ENCODE peak calls at places on chromosome 22, in five cellular contexts. K, G, R, W and Z are unnamed samples.

GRCh38 chr22:45948081-45948648 is 28.8 kb downstream of the WNT7B start:
- DNase-seq in K (no peak), G (no peak), R (no peak), W (no peak), Z (no peak)

GRCh38 chr22:25404556-25404922 is 159.9 kb upstream of the GRK3 start:
- DNase-seq in W (peak), G (no peak), R (peak), K (peak), Z (no peak)

GRCh38 chr22:27507066-27507715 is 294.4 kb downstream of the MN1 start:
- DNase-seq in K (no peak), G (peak), W (no peak), R (no peak), Z (peak)

GRCh38 chr22:48900327-48900597 is 927.4 kb downstream of the BRD1 start:
- DNase-seq in K (no peak), W (no peak), G (no peak), R (no peak), Z (no peak)

GRCh38 chr22:17953147-17953546 is 71.2 kb downstream of the MICAL3 start:
- DNase-seq in W (no peak), G (no peak), K (no peak), R (no peak), Z (no peak)

GRCh38 chr22:42697542-42698013 is 23.1 kb downstream of the A4GALT start:
- DNase-seq in G (peak), K (no peak), W (peak), R (peak), Z (peak)

GRCh38 chr22:49155039-49155808 is 672.4 kb downstream of the BRD1 start:
- DNase-seq in G (no peak), K (no peak), W (no peak), R (no peak), Z (no peak)

GRCh38 chr22:49156662-49157285 is 670.9 kb downstream of the BRD1 start:
- DNase-seq in K (no peak), W (peak), R (no peak), G (no peak), Z (no peak)

GRCh38 chr22:50015451-50016307 is 3.1 kb upstream of the IL17REL start:
- DNase-seq in G (no peak), W (peak), K (no peak), R (no peak), Z (no peak)

GRCh38 chr22:47605441-47605840 is 843.0 kb downstream of the TBC1D22A start:
- DNase-seq in R (no peak), K (no peak), G (no peak), W (no peak), Z (no peak)

GRCh38 chr22:46968848-46969247 is 206.4 kb downstream of the TBC1D22A start:
- DNase-seq in W (no peak), R (no peak), G (no peak), K (no peak), Z (no peak)

GRCh38 chr22:16960220-16960883 is 47.7 kb downstream of the GAB4 start:
- DNase-seq in W (no peak), K (no peak), G (no peak), R (no peak), Z (no peak)

GRCh38 chr22:44179196-44179988 is 1.3 kb upstream of the PARVG start:
- DNase-seq in G (no peak), R (no peak), K (no peak), W (no peak), Z (no peak)

GRCh38 chr22:38835888-38836301 is 7.9 kb downstream of the NPTXR start:
- DNase-seq in K (peak), W (no peak), R (no peak), G (peak), Z (peak)

GRCh38 chr22:26740253-26740652 is 82.9 kb downstream of the MIAT start:
- DNase-seq in R (no peak), G (no peak), K (peak), W (no peak), Z (no peak)

GRCh38 chr22:21051836-21052400 is 6.2 kb downstream of the LRRC74B start:
- DNase-seq in R (no peak), W (no peak), G (no peak), K (peak), Z (no peak)

GRCh38 chr22:40826984-40827741 is 8.0 kb upstream of the SLC25A17 start:
- DNase-seq in R (no peak), G (no peak), K (peak), W (no peak), Z (no peak)

GRCh38 chr22:46974077-46974476 is 211.6 kb downstream of the TBC1D22A start:
- DNase-seq in R (no peak), G (no peak), K (no peak), W (no peak), Z (no peak)

GRCh38 chr22:41241133-41241676 is 474 bp upstream of the CHADL start:
- DNase-seq in R (no peak), W (no peak), K (no peak), G (no peak), Z (no peak)

GRCh38 chr22:46102752-46103151 is 47.6 kb upstream of the PPARA start:
- DNase-seq in G (no peak), W (no peak), K (no peak), R (no peak), Z (no peak)

GRCh38 chr22:19635644-19636043 is 78.7 kb upstream of the SEPTIN5 start:
- DNase-seq in G (no peak), W (no peak), R (no peak), K (no peak), Z (no peak)

GRCh38 chr22:48882636-48883200 is 945.0 kb downstream of the BRD1 start:
- DNase-seq in R (no peak), G (no peak), K (no peak), W (no peak), Z (no peak)

GRCh38 chr22:44500623-44501022 is 2.6 kb upstream of the RTL6 start:
- DNase-seq in K (no peak), W (no peak), G (no peak), R (no peak), Z (no peak)

GRCh38 chr22:40995821-40996220 is 44.6 kb downstream of the RBX1 start:
- DNase-seq in W (no peak), G (no peak), K (no peak), R (no peak), Z (no peak)

GRCh38 chr22:23767673-23768548 is at the start of gene CHCHD10:
- DNase-seq in G (peak), W (peak), K (peak), R (peak), Z (peak)

GRCh38 chr22:49721211-49721763 is 106.4 kb downstream of the BRD1 start:
- DNase-seq in R (no peak), K (no peak), W (no peak), G (no peak), Z (no peak)

GRCh38 chr22:44207173-44207980 is 26.7 kb downstream of the PARVG start:
- DNase-seq in R (no peak), W (no peak), G (no peak), K (no peak), Z (no peak)

GRCh38 chr22:30695351-30695762 is 683 bp downstream of the OSBP2 start:
- DNase-seq in W (no peak), K (no peak), G (no peak), R (no peak), Z (no peak)
- H3K4me3 ChIP-seq in W (peak), K (peak), G (peak), R (peak), Z (peak)

GRCh38 chr22:30441088-30441487 is 15.5 kb downstream of the MTFP1 start:
- DNase-seq in K (no peak), W (no peak), G (no peak), R (no peak), Z (no peak)

GRCh38 chr22:30439836-30440235 is 14.3 kb downstream of the MTFP1 start:
- DNase-seq in W (no peak), R (no peak), G (no peak), K (no peak), Z (no peak)

GRCh38 chr22:30444632-30445437 is 19.3 kb downstream of the MTFP1 start:
- DNase-seq in R (no peak), W (peak), K (peak), G (peak), Z (peak)

GRCh38 chr22:30445438-30445936 is 19.9 kb downstream of the MTFP1 start:
- DNase-seq in G (no peak), K (no peak), R (no peak), W (no peak), Z (no peak)
- TF ChIP-seq CTCF in G (no peak), K (no peak), R (no peak), W (no peak), Z (no peak)

GRCh38 chr22:35155403-35156025 is 89.6 kb downstream of the ISX start:
- DNase-seq in R (no peak), W (no peak), K (peak), G (no peak), Z (no peak)
- H3K4me3 ChIP-seq in R (no peak), W (no peak), K (no peak), G (no peak), Z (no peak)

GRCh38 chr22:37742374-37743092 is 45.7 kb downstream of the TRIOBP start:
- DNase-seq in G (peak), W (peak), K (no peak), R (no peak), Z (peak)
- TF ChIP-seq CTCF in G (no peak), W (no peak), K (no peak), R (no peak), Z (no peak)

GRCh38 chr22:36775589-36775965 is 342 bp downstream of the IFT27 start:
- DNase-seq in K (peak), G (peak), W (peak), R (peak), Z (peak)

GRCh38 chr22:36775966-36776669 is at the start of gene IFT27:
- DNase-seq in R (peak), W (peak), K (peak), G (peak), Z (peak)

GRCh38 chr22:36778020-36778419 is 2.1 kb upstream of the IFT27 start:
- DNase-seq in K (no peak), G (no peak), W (no peak), R (no peak), Z (no peak)

GRCh38 chr22:36773935-36774334 is 2.0 kb downstream of the IFT27 start:
- DNase-seq in W (peak), G (peak), R (no peak), K (peak), Z (peak)

GRCh38 chr22:36776722-36777121 is 803 bp upstream of the IFT27 start:
- DNase-seq in K (no peak), R (no peak), G (no peak), W (no peak), Z (no peak)
- H3K4me3 ChIP-seq in K (peak), R (no peak), G (no peak), W (no peak), Z (peak)

GRCh38 chr22:37196539-37197450 is 8.7 kb upstream of the C1QTNF6 start:
- DNase-seq in R (peak), K (no peak), W (peak), G (peak), Z (peak)
- TF ChIP-seq CTCF in R (no peak), K (no peak), W (peak), G (no peak), Z (peak)